ENCODE peak calls at places on chromosomes 2 and 18, in nine cellular contexts. Q is activated T-helper 1 cell treated with anti-CD3 and anti-CD28 coated beads, Interleukin-2, amount 50 U/mL, for 16 hours; L is H54; S is stimulated activated naive CD4-positive, alpha-beta T cell; W is stimulated activated naive CD8-positive, alpha-beta T cell treated with anti-CD3 and anti-CD28 coated beads, Interleukin-15, Interleukin-2, amounts not matched to agents 100 U/mL and 50 U/mL, for 24 hours; I is CD8-positive, alpha-beta T cell; Y is stimulated activated CD8-positive, alpha-beta memory T cell treated with anti-CD3 and anti-CD28 coated beads, Interleukin-15, amount 100 ng/mL, for 4 hours; Z is lower leg skin; J is substantia nigra. X is an unnamed sample.

GRCh38 chr2:107411267-107411666 is 415.4 kb upstream of the RGPD4 start:
- DNase-seq in Z (no peak), W (no peak), Q (no peak), S (no peak), I (no peak), L (no peak), J (no peak), Y (no peak), X (no peak)

GRCh38 chr18:59954241-59954640 is 54.4 kb downstream of the PMAIP1 start:
- DNase-seq in S (no peak), L (no peak), Y (no peak), Z (no peak), Q (no peak), I (no peak), W (no peak), J (no peak), X (no peak)

GRCh38 chr2:181264436-181264835 is 192.8 kb upstream of the ITGA4 start:
- DNase-seq in Q (no peak), L (no peak), Y (no peak), S (no peak), J (no peak), Z (no peak), W (no peak), I (no peak), X (no peak)

GRCh38 chr18:60895181-60895580 is 438.0 kb upstream of the CDH20 start:
- DNase-seq in Z (no peak), I (no peak), L (no peak), Q (no peak), W (no peak), Y (no peak), S (no peak), J (no peak), X (no peak)

GRCh38 chr2:239394346-239394945 is 6.4 kb downstream of the HDAC4 start:
- DNase-seq in S (no peak), J (no peak), Z (peak), Y (no peak), I (no peak), Q (no peak), L (no peak), W (no peak), X (no peak)

GRCh38 chr2:187547353-187547979 is 6.8 kb downstream of the TFPI start:
- DNase-seq in I (no peak), Q (no peak), J (no peak), S (no peak), Y (no peak), L (peak), Z (no peak), W (no peak), X (no peak)

GRCh38 chr18:29328932-29329331 is 1152.0 kb upstream of the CDH2 start:
- DNase-seq in J (no peak), Q (no peak), I (no peak), L (no peak), S (no peak), W (no peak), Z (no peak), Y (no peak), X (no peak)

GRCh38 chr2:75513616-75514170 is 47.0 kb downstream of the EVA1A start:
- DNase-seq in Q (no peak), J (no peak), I (no peak), S (no peak), Y (no peak), Z (no peak), W (no peak), L (no peak), X (no peak)

GRCh38 chr2:102072741-102073140 is 69.8 kb upstream of the IL1R1 start:
- DNase-seq in J (no peak), I (no peak), L (no peak), Y (no peak), W (no peak), S (no peak), Z (no peak), Q (no peak), X (no peak)

GRCh38 chr2:54549912-54550518 is 93.9 kb downstream of the SPTBN1 start:
- DNase-seq in J (peak), Y (no peak), Q (no peak), Z (no peak), W (no peak), I (no peak), S (no peak), L (no peak), X (no peak)

GRCh38 chr18:966095-967036 is 61.7 kb downstream of the ADCYAP1 start:
- DNase-seq in I (no peak), L (no peak), W (no peak), Q (no peak), Z (no peak), J (no peak), S (no peak), Y (no peak), X (no peak)

GRCh38 chr18:56233595-56233994 is 404.8 kb downstream of the TXNL1 start:
- DNase-seq in Z (no peak), L (peak), Q (no peak), S (no peak), J (no peak), I (no peak), Y (no peak), W (no peak), X (no peak)

GRCh38 chr2:118047273-118047898 is 33.5 kb upstream of the CCDC93 start:
- DNase-seq in W (no peak), Z (no peak), J (no peak), Y (no peak), S (no peak), I (no peak), L (no peak), Q (no peak), X (no peak)

GRCh38 chr2:20171445-20171977 is 53.4 kb downstream of the SDC1 start:
- DNase-seq in I (no peak), J (no peak), Q (no peak), W (no peak), S (no peak), Y (no peak), Z (peak), L (no peak), X (no peak)

GRCh38 chr2:37779611-37780010 is 108.2 kb upstream of the CDC42EP3 start:
- DNase-seq in W (no peak), Y (no peak), S (no peak), Q (no peak), I (no peak), J (no peak), Z (no peak), L (no peak), X (no peak)

GRCh38 chr2:85785027-85785822 is 31.4 kb downstream of the ATOH8 start:
- DNase-seq in Z (peak), W (peak), J (peak), I (no peak), Q (no peak), Y (no peak), L (peak), S (no peak), X (no peak)

GRCh38 chr2:220785181-220785580 is 786.9 kb downstream of the EPHA4 start:
- DNase-seq in J (no peak), Z (no peak), I (no peak), Q (no peak), W (no peak), L (no peak), S (no peak), Y (no peak), X (no peak)

GRCh38 chr18:62073461-62073860 is 113.4 kb downstream of the PIGN start:
- DNase-seq in I (no peak), J (no peak), Y (no peak), L (no peak), Q (no peak), Z (no peak), S (no peak), W (no peak), X (no peak)

GRCh38 chr18:9495916-9496540 is 20.7 kb downstream of the RALBP1 start:
- DNase-seq in Z (no peak), S (no peak), Q (no peak), Y (no peak), I (no peak), L (no peak), W (no peak), J (no peak), X (no peak)

GRCh38 chr18:23740105-23740830 is 51.0 kb downstream of the LAMA3 start:
- DNase-seq in Q (no peak), Y (no peak), W (no peak), L (peak), S (no peak), I (no peak), Z (no peak), J (no peak), X (no peak)

GRCh38 chr2:46018773-46019593 is 278.2 kb upstream of the EPAS1 start:
- DNase-seq in W (no peak), Y (no peak), J (peak), L (no peak), S (no peak), Z (no peak), I (no peak), Q (no peak), X (no peak)